ENCODE peak calls at places on chromosomes 13 and 19, in five cellular contexts. P, I, H, B and T are unnamed samples. For H3K27me3 and H3K36me3, the result is how much of the 10 kb centered on the place peaks cover.

GRCh38 chr19:27746691-27747380 is 1466.1 kb downstream of the UQCRFS1 start:
- DNase-seq in P (peak), I (peak), H (peak), B (peak), T (no peak)

GRCh38 chr13:49418206-49418605 is 25.7 kb downstream of the CAB39L start:
- DNase-seq in P (no peak), I (no peak), H (no peak), B (no peak), T (no peak)

GRCh38 chr19:2315818-2316353 is 7.9 kb upstream of the LINGO3 start:
- DNase-seq in P (peak), I (peak), H (peak), B (peak), T (no peak)

GRCh38 chr13:53068841-53069520 is 40.4 kb downstream of the OLFM4 start:
- DNase-seq in P (no peak), I (peak), H (peak), B (no peak), T (no peak)

GRCh38 chr19:53877361-53877766 is 4.6 kb upstream of the PRKCG start:
- DNase-seq in P (peak), I (no peak), H (no peak), B (no peak), T (no peak)

GRCh38 chr19:36245210-36246005 is 30.5 kb downstream of the ZNF146 start:
- DNase-seq in P (no peak), I (peak), H (no peak), B (no peak), T (no peak)

GRCh38 chr19:17306285-17306714 is 628 bp downstream of the MRPL34 start:
- DNase-seq in P (no peak), I (peak), H (no peak), B (no peak), T (no peak)

GRCh38 chr19:21197589-21198295 is 55.9 kb downstream of the ZNF431 start:
- DNase-seq in P (no peak), I (no peak), H (no peak), B (no peak), T (no peak)

GRCh38 chr13:50948576-50948975 is 39.0 kb downstream of the RNASEH2B start:
- DNase-seq in P (no peak), I (no peak), H (no peak), B (no peak), T (no peak)

GRCh38 chr13:43153436-43154082 is 130.2 kb downstream of the DNAJC15 start:
- DNase-seq in P (no peak), I (no peak), H (no peak), B (no peak), T (peak)

GRCh38 chr19:11265785-11266236 is 3.5 kb upstream of the DOCK6 start:
- DNase-seq in P (no peak), I (no peak), H (no peak), B (no peak), T (no peak)

GRCh38 chr13:107493271-107493670 is 722.1 kb downstream of the LIG4 start:
- DNase-seq in P (no peak), I (no peak), H (no peak), B (no peak), T (no peak)

GRCh38 chr13:51902776-51903175 is 41.0 kb downstream of the CCDC70 start:
- DNase-seq in P (no peak), I (no peak), H (no peak), B (no peak), T (no peak)

GRCh38 chr19:6057651-6058365 is 52.5 kb downstream of the RFX2 start:
- DNase-seq in P (no peak), I (no peak), H (peak), B (no peak), T (no peak)

GRCh38 chr19:45764947-45765346 is 4.1 kb downstream of the SIX5 start:
- DNase-seq in P (no peak), I (no peak), H (peak), B (peak), T (no peak)

GRCh38 chr13:46160474-46161066 is 21.4 kb downstream of the LCP1 start:
- DNase-seq in P (no peak), I (peak), H (no peak), B (peak), T (peak)

GRCh38 chr19:43594710-43595604 is 977 bp downstream of the IRGQ start:
- DNase-seq in P (peak), I (peak), H (peak), B (no peak), T (peak)

GRCh38 chr19:42634409-42635232 is 39.9 kb upstream of the CEACAM8 start:
- DNase-seq in P (peak), I (peak), H (no peak), B (no peak), T (no peak)

GRCh38 chr13:67632590-67632989 is 402.5 kb upstream of the PCDH9 start:
- DNase-seq in P (no peak), I (no peak), H (no peak), B (no peak), T (no peak)

GRCh38 chr19:38164526-38164925 is 59.5 kb downstream of the DPF1 start:
- DNase-seq in P (no peak), I (no peak), H (no peak), B (no peak), T (no peak)

GRCh38 chr13:96338030-96338429 is 248.1 kb downstream of the HS6ST3 start:
- DNase-seq in P (no peak), I (no peak), H (no peak), B (no peak), T (no peak)

GRCh38 chr19:9132422-9132821 is 5.7 kb upstream of the OR7G3 start:
- DNase-seq in P (no peak), I (no peak), H (no peak), B (no peak), T (no peak)

GRCh38 chr19:51668167-51668566 is 21.5 kb upstream of the SIGLEC14 start:
- DNase-seq in P (no peak), I (no peak), H (no peak), B (no peak), T (no peak)

GRCh38 chr19:51663650-51664049 is 17.0 kb upstream of the SIGLEC14 start:
- DNase-seq in P (no peak), I (no peak), H (no peak), B (no peak), T (no peak)

GRCh38 chr19:51664131-51664530 is 17.5 kb upstream of the SIGLEC14 start:
- DNase-seq in P (no peak), I (no peak), H (no peak), B (no peak), T (no peak)

GRCh38 chr19:51660975-51661600 is 14.5 kb upstream of the SIGLEC14 start:
- DNase-seq in P (peak), I (peak), H (peak), B (peak), T (peak)

DNA sequence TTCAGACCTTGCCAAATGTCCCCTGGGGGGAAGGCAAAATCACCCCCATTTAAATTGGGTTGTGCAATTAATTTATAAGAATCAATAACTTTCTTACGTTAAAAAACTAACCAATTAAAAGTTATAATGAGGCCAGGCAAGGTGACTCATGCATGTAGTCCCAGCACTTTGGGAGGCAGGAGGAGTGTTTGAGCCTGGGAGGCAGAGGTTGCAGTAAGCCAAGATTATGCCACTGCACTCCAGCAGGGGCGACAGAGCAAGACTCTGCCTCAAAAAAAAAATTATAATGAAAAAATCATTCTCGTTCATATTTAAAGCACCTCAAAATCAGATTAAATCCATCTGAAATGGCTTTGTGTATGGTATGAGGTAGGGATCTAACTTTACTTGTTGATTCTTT is 18.4 kb upstream of the SIGLEC14 start:
- DNase-seq in P (no peak), I (no peak), H (no peak), B (no peak), T (no peak)
- TF ChIP-seq CTCF in P (no peak), I (no peak), H (no peak), B (no peak), T (peak)

GRCh38 chr13:26048745-26049144 is 3.1 kb downstream of the SHISA2 start:
- DNase-seq in P (no peak), I (no peak), H (no peak), B (no peak), T (no peak)
- H3K27me3 ChIP-seq in P (under half), I (under half), H (half or more), B (half or more), T (under half)

GRCh38 chr19:875265-875879 is 15.9 kb downstream of the CFD start:
- DNase-seq in P (no peak), I (no peak), H (no peak), B (no peak), T (no peak)
- H3K36me3 ChIP-seq in P (under half), I (under half), H (under half), B (under half), T (under half)

GRCh38 chr13:32726374-32727037 is 140.3 kb downstream of the PDS5B start:
- DNase-seq in P (no peak), I (no peak), H (no peak), B (no peak), T (no peak)
- TF ChIP-seq CTCF in P (no peak), I (no peak), H (no peak), B (no peak), T (no peak)

GRCh38 chr13:57631607-57632275 is at the start of gene PCDH17:
- DNase-seq in P (no peak), I (peak), H (peak), B (peak), T (no peak)
- H3K27me3 ChIP-seq in P (under half), I (half or more), H (under half), B (half or more), T (under half)

DNA sequence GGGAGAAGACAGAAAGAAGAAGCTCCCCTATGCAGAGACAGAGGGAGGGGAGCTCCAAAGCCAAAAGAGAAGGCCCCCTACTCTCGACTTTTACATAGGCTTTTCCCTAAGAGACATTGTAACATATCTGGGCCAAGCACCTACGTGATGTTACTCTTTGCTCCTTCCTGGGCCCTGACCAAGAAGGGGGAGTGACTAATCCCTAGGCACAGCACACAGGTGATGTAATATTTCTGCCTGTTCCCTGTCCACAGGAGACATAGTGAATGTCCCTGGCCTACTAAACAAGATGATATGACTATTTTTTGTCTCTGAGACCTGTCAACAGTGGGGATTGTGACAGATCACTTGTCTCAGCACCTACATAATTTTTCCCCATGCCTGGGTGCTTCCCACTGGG is 15.9 kb upstream of the ZNF254 start:
- DNase-seq in P (no peak), I (no peak), H (no peak), B (no peak), T (no peak)
- H3K36me3 ChIP-seq in P (under half), I (under half), H (under half), B (under half), T (under half)

DNA sequence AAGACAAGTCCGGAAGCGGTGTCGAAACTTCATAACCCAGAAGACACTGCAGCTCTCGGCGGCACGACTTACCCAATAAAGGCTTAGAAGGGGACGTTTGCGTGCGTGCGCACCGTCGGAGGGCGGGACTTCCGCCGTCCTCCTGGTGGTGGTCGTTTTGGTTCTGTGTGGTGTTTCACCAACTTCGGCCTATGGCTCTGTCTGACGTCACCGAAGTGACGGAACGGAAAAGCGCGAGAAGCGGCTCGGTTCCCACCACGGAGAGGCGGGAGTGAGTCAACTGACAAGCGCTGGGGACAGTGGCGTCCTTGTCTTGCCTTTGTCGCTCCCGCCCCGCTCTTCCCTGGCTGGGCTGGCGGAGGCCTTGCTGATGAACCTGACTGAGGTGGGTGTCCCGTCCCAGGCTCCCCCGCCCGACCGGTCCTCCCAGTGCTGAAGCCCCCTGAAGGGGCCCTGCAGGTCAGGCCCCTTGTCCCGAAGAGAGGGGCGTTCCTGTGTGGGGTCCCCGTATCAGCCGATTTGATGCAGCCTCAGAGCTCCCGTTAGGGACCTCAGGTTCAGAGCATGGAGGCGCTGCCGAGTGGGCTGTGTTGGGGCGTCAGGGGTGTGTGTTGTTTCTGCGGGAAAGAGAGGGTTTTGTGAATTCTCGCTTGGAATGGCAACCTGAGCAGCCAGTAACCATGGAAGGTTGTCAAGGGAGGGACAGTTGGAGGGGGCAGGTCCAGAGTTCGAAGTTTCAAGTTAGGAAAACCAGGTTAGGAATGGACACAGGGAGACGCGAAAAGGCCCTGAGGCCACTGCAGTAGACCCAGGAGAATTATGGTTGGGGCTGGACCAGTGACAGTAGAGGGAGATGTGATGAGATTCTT is at the start of gene ZNF548:
- DNase-seq in P (peak), I (peak), H (peak), B (peak), T (peak)
- TF ChIP-seq CTCF in P (no peak), I (peak), H (peak), B (peak), T (no peak)